ENCODE peak calls at places on chromosomes 12 and 14, in nine cellular contexts. P is endodermal cell, N is mammary epithelial cell, E is pancreas, S is left ventricle myocardium inferior, B is lower lobe of right lung, A is hepatocyte, R is ascending aorta, L is colonic mucosa. M is an unnamed sample.

GRCh38 chr12:87439990-87440827 is 589.0 kb downstream of the C12orf50 start:
- DNase-seq in P (peak; percentile 38), N (peak; percentile 98), E (no peak), S (no peak), B (no peak), A (peak; percentile 65), R (no peak), L (peak; percentile 76), M (no peak)

GRCh38 chr12:131140697-131141096 is 187.0 kb downstream of the ADGRD1 start:
- DNase-seq in P (no peak), N (no peak), E (no peak), S (no peak), B (no peak), A (no peak), R (no peak), L (no peak), M (no peak)

GRCh38 chr12:67434653-67435375 is 165.7 kb downstream of the CAND1 start:
- DNase-seq in P (peak; percentile 6), N (peak; percentile 67), E (no peak), S (no peak), B (no peak), A (peak; percentile 66), R (no peak), L (no peak), M (no peak)

GRCh38 chr12:124131671-124132058 is 158.7 kb downstream of the ZNF664 start:
- DNase-seq in P (peak; percentile 72), N (no peak), E (no peak), S (no peak), B (no peak), A (no peak), R (no peak), L (no peak), M (no peak)

GRCh38 chr14:55715889-55716288 is 135.9 kb downstream of the KTN1 start:
- DNase-seq in P (peak; percentile 24), N (peak; percentile 66), E (no peak), S (no peak), B (no peak), A (peak; percentile 13), R (no peak), L (no peak), M (no peak)

GRCh38 chr12:120758798-120759590 is 33.4 kb downstream of the ACADS start:
- DNase-seq in P (no peak), N (no peak), E (no peak), S (no peak), B (no peak), A (no peak), R (no peak), L (no peak), M (no peak)

GRCh38 chr12:182381-182883 is 31.5 kb downstream of the SLC6A12 start:
- DNase-seq in P (no peak), N (peak; percentile 55), E (peak; percentile 11), S (peak; percentile 41), B (peak; percentile 34), A (no peak), R (no peak), L (no peak), M (no peak)

GRCh38 chr14:86954623-86955022 is 1038.4 kb downstream of the GALC start:
- DNase-seq in P (no peak), N (no peak), E (no peak), S (no peak), B (no peak), A (no peak), R (no peak), L (no peak), M (no peak)

GRCh38 chr12:89494411-89495231 is 30.0 kb downstream of the GALNT4 start:
- DNase-seq in P (no peak), N (peak; percentile 48), E (no peak), S (no peak), B (no peak), A (no peak), R (no peak), L (no peak), M (no peak)

GRCh38 chr12:28390716-28391452 is 200.6 kb downstream of the CCDC91 start:
- DNase-seq in P (no peak), N (no peak), E (no peak), S (no peak), B (no peak), A (no peak), R (no peak), L (no peak), M (no peak)

GRCh38 chr12:13165578-13166120 is 30.9 kb upstream of the EMP1 start:
- DNase-seq in P (peak; percentile 78), N (peak; percentile 99), E (peak; percentile 34), S (peak; percentile 54), B (peak; percentile 81), A (peak; percentile 67), R (peak; percentile 43), L (peak; percentile 77), M (no peak)

GRCh38 chr14:103243764-103244737 is 90.0 kb upstream of the EIF5 start:
- DNase-seq in P (no peak), N (peak; percentile 54), E (no peak), S (no peak), B (no peak), A (peak; percentile 65), R (no peak), L (no peak), M (no peak)

GRCh38 chr12:50039151-50039835 is 14.0 kb upstream of the RACGAP1 start:
- DNase-seq in P (peak; percentile 100), N (peak; percentile 75), E (peak; percentile 87), S (peak; percentile 85), B (peak; percentile 92), A (peak; percentile 90), R (no peak), L (peak; percentile 88), M (peak; percentile 96)

GRCh38 chr12:5593998-5594397 is 162.1 kb downstream of the NTF3 start:
- DNase-seq in P (no peak), N (no peak), E (no peak), S (no peak), B (no peak), A (no peak), R (no peak), L (no peak), M (no peak)

GRCh38 chr14:74429221-74429691 is 3.2 kb upstream of the SYNDIG1L start:
- DNase-seq in P (peak; percentile 83), N (no peak), E (no peak), S (no peak), B (no peak), A (no peak), R (no peak), L (no peak), M (peak; percentile 90)

GRCh38 chr12:6335451-6336078 is 6.3 kb downstream of the TNFRSF1A start:
- DNase-seq in P (peak; percentile 89), N (peak; percentile 84), E (peak; percentile 77), S (peak; percentile 72), B (peak; percentile 87), A (peak; percentile 88), R (peak; percentile 65), L (peak; percentile 77), M (peak; percentile 58)

GRCh38 chr14:77965919-77966435 is 166.1 kb downstream of the ADCK1 start:
- DNase-seq in P (peak; percentile 78), N (peak; percentile 41), E (peak; percentile 32), S (no peak), B (peak; percentile 55), A (peak; percentile 55), R (no peak), L (no peak), M (peak; percentile 77)

GRCh38 chr12:14408208-14408607 is 42.7 kb downstream of the ATF7IP start:
- DNase-seq in P (no peak), N (no peak), E (no peak), S (no peak), B (no peak), A (no peak), R (no peak), L (no peak), M (peak; percentile 81)

GRCh38 chr14:35401422-35401729 is 3.2 kb downstream of the NFKBIA start:
- DNase-seq in P (no peak), N (no peak), E (no peak), S (no peak), B (no peak), A (no peak), R (no peak), L (no peak), M (no peak)

GRCh38 chr12:62763319-62763718 is 171.6 kb downstream of the PPM1H start:
- DNase-seq in P (no peak), N (no peak), E (no peak), S (no peak), B (no peak), A (peak; percentile 23), R (no peak), L (no peak), M (no peak)

GRCh38 chr12:113086249-113087164 is 30.0 kb downstream of the DTX1 start:
- DNase-seq in P (peak; percentile 73), N (no peak), E (peak; percentile 64), S (no peak), B (no peak), A (no peak), R (no peak), L (no peak), M (no peak)
- H3K4me1 ChIP-seq in P (no peaks in the 10 kb centered on the region), N (no peaks in the 10 kb centered on the region), E (peaks cover 5% of the 10 kb centered on the region), S (no peaks in the 10 kb centered on the region), B (no peaks in the 10 kb centered on the region), A (no peaks in the 10 kb centered on the region), R (no peaks in the 10 kb centered on the region), L (no peaks in the 10 kb centered on the region), M (peaks cover 6% of the 10 kb centered on the region)

DNA sequence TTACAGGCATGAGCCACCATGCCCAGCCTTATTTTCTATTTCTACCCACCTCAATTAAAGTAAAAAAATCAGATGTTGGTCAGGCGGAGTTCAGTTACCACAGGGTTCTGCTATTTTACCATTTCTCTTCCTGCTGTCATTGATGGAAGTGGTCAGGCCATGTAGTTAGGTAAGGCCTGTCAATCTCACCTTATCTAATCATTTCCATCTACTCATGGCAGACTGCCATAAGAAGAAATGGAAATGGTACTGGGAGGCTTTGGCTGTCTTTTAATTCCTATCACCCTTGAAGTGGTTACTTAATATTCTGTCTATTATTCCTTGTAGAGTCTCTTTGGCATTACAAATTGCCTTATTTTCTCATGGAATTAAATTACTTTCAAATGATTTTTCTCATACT is 198.5 kb downstream of the DACT1 start:
- DNase-seq in P (no peak), N (no peak), E (no peak), S (no peak), B (no peak), A (no peak), R (no peak), L (no peak), M (no peak)
- H3K4me1 ChIP-seq in P (no peaks in the 10 kb centered on the region), N (no peaks in the 10 kb centered on the region), E (no peaks in the 10 kb centered on the region), S (no peaks in the 10 kb centered on the region), B (no peaks in the 10 kb centered on the region), A (no peaks in the 10 kb centered on the region), R (no peaks in the 10 kb centered on the region), L (no peaks in the 10 kb centered on the region), M (peaks cover 7% of the 10 kb centered on the region)

DNA sequence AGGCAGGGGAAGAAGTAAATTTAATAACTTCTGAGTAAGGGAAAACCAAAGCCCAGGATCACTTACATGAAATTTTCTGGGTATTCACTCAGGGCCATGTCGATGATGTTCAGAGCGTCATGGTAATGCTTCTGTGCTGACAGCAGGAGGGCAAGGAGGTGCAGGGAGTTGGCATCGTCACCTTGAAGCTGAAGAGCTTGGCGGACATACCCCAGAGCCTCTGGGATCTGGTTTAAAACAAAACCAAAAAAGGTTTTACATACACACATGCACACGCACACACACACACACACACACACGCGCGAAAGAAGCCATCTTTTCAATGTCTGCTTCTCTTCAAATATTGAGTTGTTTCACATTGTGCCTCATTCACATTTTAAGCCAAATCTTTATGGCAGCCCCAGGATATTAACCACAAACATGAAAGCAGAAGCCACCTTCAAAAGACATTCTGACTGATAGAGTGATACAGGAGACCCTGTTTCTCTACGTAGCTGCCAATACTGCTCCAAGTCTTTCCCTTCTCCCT is 172.2 kb downstream of the TTC7B start:
- DNase-seq in P (no peak), N (no peak), E (no peak), S (no peak), B (no peak), A (no peak), R (no peak), L (no peak), M (no peak)
- H3K4me1 ChIP-seq in P (peaks cover 42% of the 10 kb centered on the region), N (peaks cover 24% of the 10 kb centered on the region), E (no peaks in the 10 kb centered on the region), S (peaks cover 41% of the 10 kb centered on the region), B (peaks cover 40% of the 10 kb centered on the region), A (peaks cover 19% of the 10 kb centered on the region), R (no peaks in the 10 kb centered on the region), L (no peaks in the 10 kb centered on the region), M (peaks cover 34% of the 10 kb centered on the region)

GRCh38 chr14:99550387-99550992 is 53.5 kb downstream of the CCDC85C start:
- DNase-seq in P (no peak), N (no peak), E (no peak), S (no peak), B (no peak), A (no peak), R (no peak), L (no peak), M (no peak)
- H3K4me1 ChIP-seq in P (peaks cover 13% of the 10 kb centered on the region), N (peaks cover 13% of the 10 kb centered on the region), E (peaks cover 40% of the 10 kb centered on the region), S (peaks cover 73% of the 10 kb centered on the region), B (peaks cover 10% of the 10 kb centered on the region), A (peaks cover 80% of the 10 kb centered on the region), R (no peaks in the 10 kb centered on the region), L (no peaks in the 10 kb centered on the region), M (peaks cover 27% of the 10 kb centered on the region)

M was measured in GM23338.